ENCODE peak calls at places on chromosomes 6 and 20, in seven cellular contexts. A is psoas muscle, W is HL-60, N is natural killer cell, L is H1, I is heart left ventricle, H is B cell. Z is an unnamed sample.

GRCh38 chr6:7747433-7747832 is 21.5 kb downstream of the BMP6 start:
- DNase-seq in L (no peak), A (no peak), H (no peak), I (no peak), W (no peak), N (no peak), Z (no peak)

GRCh38 chr6:3592371-3592941 is 135.6 kb upstream of the SLC22A23 start:
- DNase-seq in H (no peak), N (no peak), A (no peak), L (no peak), I (no peak), W (peak; percentile 59), Z (no peak)

GRCh38 chr20:54980321-54980960 is 505.0 kb downstream of the DOK5 start:
- DNase-seq in N (no peak), A (no peak), W (no peak), I (no peak), H (no peak), L (no peak), Z (no peak)

GRCh38 chr6:20159781-20160540 is 52.3 kb downstream of the MBOAT1 start:
- DNase-seq in I (no peak), H (no peak), A (no peak), N (no peak), W (no peak), L (no peak), Z (no peak)

GRCh38 chr6:151313060-151313459 is 73.3 kb downstream of the AKAP12 start:
- DNase-seq in L (peak; percentile 59), A (no peak), N (no peak), W (no peak), H (no peak), I (no peak), Z (no peak)

GRCh38 chr6:135030056-135030473 is 24.6 kb downstream of the HBS1L start:
- DNase-seq in I (no peak), W (no peak), A (no peak), L (no peak), H (no peak), N (no peak), Z (no peak)

GRCh38 chr6:32370510-32370909 is 1.2 kb downstream of the TSBP1 start:
- DNase-seq in A (no peak), L (no peak), I (no peak), W (no peak), H (no peak), N (no peak), Z (no peak)

GRCh38 chr20:64240243-64241015 is 15.1 kb upstream of the PCMTD2 start:
- DNase-seq in A (peak; percentile 32), W (no peak), N (no peak), I (no peak), L (no peak), H (no peak), Z (no peak)

GRCh38 chr6:148837941-148838340 is 91.1 kb downstream of the UST start:
- DNase-seq in N (no peak), L (no peak), I (no peak), W (no peak), H (no peak), A (no peak), Z (no peak)

GRCh38 chr6:126672654-126673053 is 332.7 kb downstream of the CENPW start:
- DNase-seq in N (no peak), A (no peak), W (no peak), I (no peak), H (no peak), L (no peak), Z (no peak)
- TF ChIP-seq CTCF in N (no peak), A (no peak), W (no peak), I (no peak), H (no peak), L (no peak), Z (no peak)

GRCh38 chr6:168133186-168133585 is 54.2 kb upstream of the FRMD1 start:
- DNase-seq in A (peak; percentile 80), W (no peak), H (no peak), L (peak; percentile 53), N (peak; percentile 2), I (peak; percentile 54), Z (peak; percentile 8)

GRCh38 chr6:168131464-168132415 is 52.7 kb upstream of the FRMD1 start:
- DNase-seq in I (no peak), W (no peak), N (peak; percentile 4), A (no peak), H (no peak), L (peak; percentile 50), Z (peak; percentile 7)

GRCh38 chr6:168130683-168131371 is 51.8 kb upstream of the FRMD1 start:
- DNase-seq in L (peak; percentile 45), I (no peak), H (no peak), W (no peak), N (peak; percentile 10), A (no peak), Z (peak; percentile 6)

GRCh38 chr6:168133707-168134398 is 54.8 kb upstream of the FRMD1 start:
- DNase-seq in W (no peak), N (peak; percentile 3), A (no peak), L (no peak), H (no peak), I (no peak), Z (peak; percentile 5)

GRCh38 chr6:168132531-168133184 is 53.6 kb upstream of the FRMD1 start:
- DNase-seq in W (no peak), I (peak; percentile 75), L (peak; percentile 81), N (peak; percentile 8), A (peak; percentile 80), H (no peak), Z (peak; percentile 11)
- TF ChIP-seq CTCF in W (no peak), I (peak; percentile 73), L (peak; percentile 81), N (no peak), A (peak; percentile 47), H (no peak), Z (peak; percentile 55)

DNA sequence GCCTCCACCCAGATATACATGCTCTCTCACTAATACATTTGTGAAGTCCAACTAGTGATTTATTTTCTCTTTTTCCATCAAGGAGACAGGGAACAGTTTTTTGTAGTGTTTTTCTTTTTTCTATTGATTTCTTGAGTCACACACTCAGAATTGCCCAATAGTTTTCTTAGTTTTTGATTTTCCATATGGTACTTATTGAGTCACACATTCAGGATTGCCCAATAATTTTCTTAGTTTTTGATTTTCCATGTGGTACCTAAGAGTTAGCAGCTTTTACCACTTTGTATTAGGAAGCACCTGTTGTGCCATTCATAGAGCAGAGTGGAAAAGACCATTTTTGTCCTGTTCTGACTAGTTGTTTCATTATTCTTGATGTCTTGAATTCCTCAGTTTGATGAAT is 1268.8 kb downstream of the EPHA7 start:
- DNase-seq in I (no peak), W (no peak), N (no peak), A (no peak), L (no peak), H (no peak), Z (no peak)
- TF ChIP-seq CTCF in I (no peak), W (no peak), N (no peak), A (no peak), L (no peak), H (no peak), Z (no peak)

DNA sequence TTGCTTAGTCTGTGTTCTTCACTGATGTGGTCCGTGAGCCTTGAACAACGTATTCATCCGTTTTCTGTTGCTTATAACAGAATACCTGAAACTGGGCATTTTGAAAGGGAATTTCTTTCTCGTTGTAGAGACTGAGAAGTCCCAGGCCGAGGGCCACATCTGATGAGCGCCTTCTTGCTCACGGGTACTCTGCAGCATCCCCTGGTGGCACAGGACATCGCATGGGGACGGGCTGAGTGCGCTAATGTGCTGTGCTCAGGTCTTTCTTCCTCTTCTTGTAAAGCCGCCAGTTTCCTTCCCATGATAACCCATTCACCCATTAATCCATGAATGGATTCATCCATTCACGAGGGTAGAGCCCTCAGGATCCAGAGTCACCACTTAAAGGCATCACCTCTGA is 161.0 kb downstream of the NFATC2 start:
- DNase-seq in H (no peak), A (no peak), L (no peak), I (no peak), N (no peak), W (peak; percentile 3), Z (no peak)
- TF ChIP-seq CTCF in H (no peak), A (no peak), L (peak; percentile 46), I (no peak), N (no peak), W (no peak), Z (no peak)